ENCODE peak calls at places on chromosomes 7 and 10, in nine cellular contexts. M, K, N, H, J, G, E, U and C are unnamed samples.

GRCh38 chr10:45491061-45491460 is 117.0 kb downstream of the ALOX5 start:
- DNase-seq in M (no peak), K (no peak), N (no peak), H (no peak), J (no peak), G (no peak), E (no peak), U (peak; percentile 77), C (no peak)

GRCh38 chr7:83872501-83872900 is 223.6 kb upstream of the SEMA3E start:
- DNase-seq in M (no peak), K (no peak), N (no peak), H (no peak), J (no peak), G (no peak), E (no peak), U (no peak), C (no peak)

GRCh38 chr10:110207805-110208613 is 604 bp downstream of the MXI1 start:
- DNase-seq in M (peak; percentile 60), K (no peak), N (peak; percentile 53), H (peak; percentile 46), J (peak; percentile 67), G (peak; percentile 77), E (peak; percentile 81), U (peak; percentile 30), C (peak; percentile 76)

GRCh38 chr7:133763241-133763640 is 363.9 kb upstream of the LRGUK start:
- DNase-seq in M (no peak), K (no peak), N (no peak), H (no peak), J (no peak), G (no peak), E (no peak), U (no peak), C (no peak)

GRCh38 chr7:27576360-27576944 is 86.2 kb downstream of the HIBADH start:
- DNase-seq in M (no peak), K (peak; percentile 38), N (no peak), H (peak; percentile 62), J (no peak), G (no peak), E (peak; percentile 47), U (no peak), C (peak; percentile 61)

GRCh38 chr10:92068900-92069299 is 145.3 kb downstream of the BTAF1 start:
- DNase-seq in M (no peak), K (no peak), N (no peak), H (no peak), J (no peak), G (no peak), E (no peak), U (no peak), C (no peak)

GRCh38 chr10:114770009-114770408 is 51.6 kb upstream of the FHIP2A start:
- DNase-seq in M (no peak), K (no peak), N (no peak), H (no peak), J (no peak), G (no peak), E (no peak), U (no peak), C (no peak)

GRCh38 chr10:26331376-26331775 is 106.8 kb upstream of the APBB1IP start:
- DNase-seq in M (no peak), K (no peak), N (no peak), H (no peak), J (no peak), G (no peak), E (no peak), U (no peak), C (no peak)

GRCh38 chr10:103458720-103459119 is at the start of gene CALHM1:
- DNase-seq in M (no peak), K (no peak), N (no peak), H (no peak), J (no peak), G (no peak), E (peak; percentile 68), U (no peak), C (no peak)

DNA sequence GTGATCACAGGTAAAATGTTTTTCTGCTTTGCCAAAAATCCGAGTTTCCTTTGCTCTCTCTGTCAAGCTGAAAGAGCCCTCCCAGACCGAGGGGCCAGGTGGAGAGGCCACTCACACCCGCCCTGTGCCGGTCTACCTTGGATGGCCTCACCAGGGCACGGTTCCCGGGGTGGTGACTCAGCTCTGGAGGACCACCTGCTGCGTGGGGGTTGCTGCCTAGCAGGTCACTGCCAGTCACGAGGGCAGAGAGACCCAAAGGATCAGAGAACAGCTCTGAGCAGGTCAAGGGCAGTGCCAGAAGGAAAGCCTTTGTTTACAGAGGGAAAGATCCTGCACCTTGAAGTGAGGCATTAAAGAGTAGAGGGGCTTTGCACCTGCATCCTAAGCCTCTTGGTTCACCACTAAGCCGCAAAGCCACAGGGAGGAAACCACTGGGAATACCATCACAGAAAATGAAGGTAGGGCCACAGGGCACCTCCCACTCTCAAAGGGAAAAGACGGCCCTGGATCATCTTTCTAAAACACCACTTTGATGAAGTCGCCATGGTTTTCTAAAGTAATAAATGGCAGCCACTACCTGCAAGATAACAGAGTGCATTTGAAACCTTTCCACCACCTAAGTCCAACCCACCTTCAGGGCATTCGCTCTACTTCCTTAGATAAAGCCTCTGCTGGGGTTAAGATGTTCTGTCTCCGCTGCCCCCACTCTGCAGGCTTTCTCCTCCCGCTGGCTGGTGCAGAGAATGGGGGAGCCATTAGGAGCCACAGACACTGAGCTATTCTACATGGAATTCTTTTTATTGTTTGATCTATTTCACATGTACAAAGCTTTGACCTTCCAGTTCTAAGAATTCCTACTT is 160.4 kb upstream of the KLF14 start:
- DNase-seq in M (no peak), K (peak; percentile 77), N (no peak), H (no peak), J (peak; percentile 96), G (peak; percentile 78), E (no peak), U (no peak), C (no peak)
- H3K4me3 ChIP-seq in M (no peak overlapping the region), K (no peak overlapping the region), N (no peak overlapping the region), H (no peak overlapping the region), J (no peak overlapping the region), G (no peak overlapping the region), E (no peak overlapping the region), U (no peak overlapping the region), C (no peak overlapping the region)

GRCh38 chr7:128937271-128937646 is 468 bp upstream of the IRF5 start:
- DNase-seq in M (no peak), K (no peak), N (no peak), H (no peak), J (peak; percentile 63), G (peak; percentile 40), E (no peak), U (no peak), C (no peak)

GRCh38 chr7:128937647-128938523 is at the start of gene IRF5:
- DNase-seq in M (no peak), K (no peak), N (peak; percentile 81), H (peak; percentile 52), J (peak; percentile 88), G (peak; percentile 65), E (peak; percentile 64), U (peak; percentile 77), C (no peak)

GRCh38 chr7:128934361-128935352 is 3.1 kb upstream of the IRF5 start:
- DNase-seq in M (no peak), K (no peak), N (peak; percentile 41), H (no peak), J (peak; percentile 69), G (peak; percentile 67), E (no peak), U (no peak), C (no peak)

GRCh38 chr7:128938524-128939074 is 872 bp downstream of the IRF5 start:
- DNase-seq in M (no peak), K (no peak), N (peak; percentile 55), H (no peak), J (peak; percentile 83), G (peak; percentile 65), E (peak; percentile 37), U (no peak), C (no peak)

DNA sequence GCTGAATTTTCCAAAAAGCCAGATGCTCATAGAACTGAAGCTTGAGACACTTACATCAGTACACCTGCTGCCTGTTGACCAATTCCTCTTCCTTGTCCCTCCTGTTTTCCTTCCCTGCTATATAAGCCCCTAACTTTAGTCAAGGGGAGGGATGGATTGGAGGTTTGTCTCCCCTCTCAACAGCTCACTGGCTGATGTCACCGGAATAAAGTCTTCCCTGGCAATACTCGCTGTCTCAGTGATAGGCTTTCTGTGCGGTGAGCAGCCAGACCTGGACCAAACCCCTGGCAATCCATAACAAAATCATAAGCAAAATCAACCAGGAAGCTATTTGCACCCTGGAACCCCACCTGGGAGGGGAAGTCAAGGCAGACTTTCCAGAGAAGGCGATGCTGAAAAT is 929 bp upstream of the IRF5 start:
- DNase-seq in M (no peak), K (no peak), N (no peak), H (no peak), J (no peak), G (peak; percentile 5), E (no peak), U (no peak), C (no peak)
- H3K4me1 ChIP-seq in M (peaks cover 22% of the 10 kb centered on the region), K (peaks cover 10% of the 10 kb centered on the region), N (peaks cover 4% of the 10 kb centered on the region), H (no peaks in the 10 kb centered on the region), J (peaks cover 3% of the 10 kb centered on the region), G (no peaks in the 10 kb centered on the region), E (no peaks in the 10 kb centered on the region), U (no peaks in the 10 kb centered on the region), C (no peaks in the 10 kb centered on the region)

GRCh38 chr10:55491712-55492111 is 690.7 kb upstream of the PCDH15 start:
- DNase-seq in M (no peak), K (no peak), N (no peak), H (no peak), J (no peak), G (no peak), E (no peak), U (no peak), C (peak; percentile 65)

GRCh38 chr10:55485827-55486226 is 684.8 kb upstream of the PCDH15 start:
- DNase-seq in M (no peak), K (no peak), N (no peak), H (no peak), J (no peak), G (no peak), E (no peak), U (no peak), C (no peak)
- H3K9me3 ChIP-seq in M (no peaks in the 10 kb centered on the region), K (no peaks in the 10 kb centered on the region), N (no peaks in the 10 kb centered on the region), H (no peaks in the 10 kb centered on the region), J (no peaks in the 10 kb centered on the region), G (peaks cover 2% of the 10 kb centered on the region), E (no peaks in the 10 kb centered on the region), U (no peaks in the 10 kb centered on the region), C (no peaks in the 10 kb centered on the region)

GRCh38 chr10:131629026-131629425 is 271.8 kb upstream of the PPP2R2D start:
- DNase-seq in M (no peak), K (no peak), N (no peak), H (no peak), J (no peak), G (no peak), E (no peak), U (no peak), C (no peak)

GRCh38 chr10:131621784-131622624 is 278.8 kb upstream of the PPP2R2D start:
- DNase-seq in M (no peak), K (no peak), N (no peak), H (no peak), J (no peak), G (no peak), E (no peak), U (no peak), C (no peak)

GRCh38 chr10:131626274-131626673 is 274.5 kb upstream of the PPP2R2D start:
- DNase-seq in M (no peak), K (no peak), N (no peak), H (no peak), J (no peak), G (no peak), E (no peak), U (no peak), C (no peak)

GRCh38 chr10:131620904-131621303 is 279.9 kb upstream of the PPP2R2D start:
- DNase-seq in M (no peak), K (no peak), N (no peak), H (no peak), J (no peak), G (no peak), E (no peak), U (no peak), C (no peak)

GRCh38 chr10:131625041-131625440 is 275.8 kb upstream of the PPP2R2D start:
- DNase-seq in M (no peak), K (no peak), N (no peak), H (no peak), J (no peak), G (no peak), E (no peak), U (no peak), C (no peak)
- H3K4me3 ChIP-seq in M (no peak overlapping the region), K (no peak overlapping the region), N (no peak overlapping the region), H (no peak overlapping the region), J (no peak overlapping the region), G (no peak overlapping the region), E (no peak overlapping the region), U (no peak overlapping the region), C (no peak overlapping the region)